ENCODE peak calls at places on chromosomes 5 and 9, in six cellular contexts. F, V, R, M, O and Z are unnamed samples.

GRCh38 chr9:121156263-121156731 is 45.4 kb downstream of the RAB14 start:
- DNase-seq in F (no peak), V (no peak), R (no peak), M (no peak), O (peak), Z (no peak)

GRCh38 chr9:110591526-110591925 is 12.0 kb upstream of the SVEP1 start:
- DNase-seq in F (no peak), V (no peak), R (no peak), M (no peak), O (peak), Z (no peak)

GRCh38 chr5:148739524-148739923 is 85.2 kb upstream of the HTR4 start:
- DNase-seq in F (no peak), V (no peak), R (no peak), M (no peak), O (no peak), Z (no peak)

GRCh38 chr5:2861605-2862004 is 110.1 kb upstream of the IRX2 start:
- DNase-seq in F (no peak), V (no peak), R (no peak), M (no peak), O (no peak), Z (no peak)

GRCh38 chr9:7081065-7081600 is 323.4 kb downstream of the KDM4C start:
- DNase-seq in F (no peak), V (no peak), R (no peak), M (no peak), O (no peak), Z (no peak)

GRCh38 chr5:168858371-168858770 is 279.2 kb upstream of the PANK3 start:
- DNase-seq in F (no peak), V (no peak), R (no peak), M (no peak), O (no peak), Z (no peak)

GRCh38 chr9:128408963-128409431 is 11.7 kb upstream of the CERCAM start:
- DNase-seq in F (no peak), V (no peak), R (no peak), M (no peak), O (no peak), Z (no peak)

GRCh38 chr5:43121565-43122484 is 1.1 kb downstream of the ZNF131 start:
- DNase-seq in F (peak), V (no peak), R (peak), M (no peak), O (peak), Z (peak)

GRCh38 chr9:19720374-19720773 is 68.5 kb downstream of the SLC24A2 start:
- DNase-seq in F (peak), V (peak), R (no peak), M (no peak), O (peak), Z (no peak)

GRCh38 chr5:101997235-101997634 is 298.8 kb downstream of the SLCO4C1 start:
- DNase-seq in F (no peak), V (no peak), R (no peak), M (no peak), O (no peak), Z (no peak)

GRCh38 chr5:95936812-95937397 is 24.7 kb downstream of the ELL2 start:
- DNase-seq in F (no peak), V (no peak), R (no peak), M (no peak), O (no peak), Z (no peak)

GRCh38 chr9:121201045-121201737 is 478 bp downstream of the RAB14 start:
- DNase-seq in F (no peak), V (peak), R (peak), M (peak), O (peak), Z (no peak)

GRCh38 chr5:141692919-141693848 is 11.2 kb upstream of the ARAP3 start:
- DNase-seq in F (no peak), V (no peak), R (no peak), M (peak), O (peak), Z (no peak)

GRCh38 chr9:100281069-100281468 is 71.7 kb downstream of the TEX10 start:
- DNase-seq in F (no peak), V (no peak), R (no peak), M (no peak), O (no peak), Z (no peak)

GRCh38 chr9:96395964-96396363 is 12.5 kb upstream of the SLC35D2 start:
- DNase-seq in F (no peak), V (no peak), R (no peak), M (no peak), O (no peak), Z (no peak)

GRCh38 chr5:149038336-149039075 is 24.4 kb downstream of the SH3TC2 start:
- DNase-seq in F (peak), V (no peak), R (no peak), M (no peak), O (no peak), Z (no peak)

GRCh38 chr9:113484258-113484730 is 20.8 kb downstream of the RGS3 start:
- DNase-seq in F (peak), V (no peak), R (no peak), M (no peak), O (peak), Z (no peak)

GRCh38 chr9:4590430-4591122 is 71.5 kb upstream of the PLPP6 start:
- DNase-seq in F (no peak), V (no peak), R (no peak), M (no peak), O (peak), Z (no peak)

GRCh38 chr9:114504341-114505186 is 709 bp downstream of the WHRN start:
- DNase-seq in F (peak), V (peak), R (no peak), M (peak), O (peak), Z (no peak)

GRCh38 chr9:116933251-116933650 is 246.1 kb downstream of the TRIM32 start:
- DNase-seq in F (no peak), V (no peak), R (no peak), M (no peak), O (no peak), Z (no peak)

GRCh38 chr9:117354252-117354847 is 60.5 kb downstream of the ASTN2 start:
- DNase-seq in F (no peak), V (no peak), R (no peak), M (no peak), O (no peak), Z (no peak)

GRCh38 chr5:149162401-149163084 is 21.2 kb downstream of the ABLIM3 start:
- DNase-seq in F (peak), V (no peak), R (no peak), M (no peak), O (peak), Z (no peak)

GRCh38 chr5:82312373-82312856 is 34.3 kb upstream of the RPS23 start:
- DNase-seq in F (peak), V (peak), R (peak), M (peak), O (peak), Z (no peak)

GRCh38 chr9:31700252-31701045 is 684.0 kb upstream of the ACO1 start:
- DNase-seq in F (no peak), V (no peak), R (no peak), M (no peak), O (no peak), Z (no peak)

GRCh38 chr5:72107874-72108199 is 562 bp downstream of the MAP1B start:
- DNase-seq in F (peak), V (peak), R (no peak), M (no peak), O (no peak), Z (no peak)